ENCODE peak calls at places on chromosomes 4 and X, in five cellular contexts. One of them, this sample, is unnamed.

GRCh38 chrX:151688695-151689094 is 6.6 kb upstream of the PRRG3 start:
- DNase-seq in HCEC 1CT: no peak
- DNase-seq in AG10803: no peak
- DNase-seq in iPS-NIHi11: no peak
- DNase-seq in HepG2: no peak
- DNase-seq in this sample: no peak

GRCh38 chr4:55291227-55291629 is 54.8 kb upstream of the SRD5A3 start:
- DNase-seq in iPS-NIHi11: no peak
- DNase-seq in AG10803: peak
- DNase-seq in HCEC 1CT: no peak
- DNase-seq in HepG2: no peak
- DNase-seq in this sample: no peak

GRCh38 chrX:19907794-19908193 is 20.4 kb upstream of the SH3KBP1 start:
- DNase-seq in HCEC 1CT: no peak
- DNase-seq in iPS-NIHi11: no peak
- DNase-seq in HepG2: no peak
- DNase-seq in AG10803: no peak
- DNase-seq in this sample: no peak

GRCh38 chrX:479273-479981 is 92.7 kb upstream of the PPP2R3B start:
- DNase-seq in AG10803: no peak
- DNase-seq in iPS-NIHi11: no peak
- DNase-seq in HepG2: no peak
- DNase-seq in HCEC 1CT: no peak
- DNase-seq in this sample: no peak

GRCh38 chrX:150167482-150168324 is 195.4 kb upstream of the MAMLD1 start:
- DNase-seq in iPS-NIHi11: no peak
- DNase-seq in HepG2: no peak
- DNase-seq in AG10803: no peak
- DNase-seq in HCEC 1CT: no peak
- DNase-seq in this sample: no peak

GRCh38 chrX:18899796-18900380 is 84.0 kb downstream of the PHKA2 start:
- DNase-seq in HepG2: no peak
- DNase-seq in HCEC 1CT: no peak
- DNase-seq in AG10803: no peak
- DNase-seq in iPS-NIHi11: peak
- DNase-seq in this sample: no peak

GRCh38 chrX:146055733-146056132 is 238.1 kb downstream of the SLITRK2 start:
- DNase-seq in HepG2: no peak
- DNase-seq in HCEC 1CT: no peak
- DNase-seq in AG10803: no peak
- DNase-seq in iPS-NIHi11: no peak
- DNase-seq in this sample: no peak

GRCh38 chr4:186765138-186765537 is 41.5 kb upstream of the FAT1 start:
- DNase-seq in AG10803: peak
- DNase-seq in HCEC 1CT: peak
- DNase-seq in iPS-NIHi11: no peak
- DNase-seq in HepG2: peak
- DNase-seq in this sample: no peak

GRCh38 chr4:8217246-8217511 is 18.1 kb downstream of the SH3TC1 start:
- DNase-seq in HCEC 1CT: no peak
- DNase-seq in AG10803: no peak
- DNase-seq in iPS-NIHi11: no peak
- DNase-seq in HepG2: no peak
- DNase-seq in this sample: no peak

GRCh38 chr4:102390438-102390837 is 45.2 kb upstream of the SLC39A8 start:
- DNase-seq in HCEC 1CT: peak
- DNase-seq in AG10803: no peak
- DNase-seq in iPS-NIHi11: no peak
- DNase-seq in HepG2: no peak
- DNase-seq in this sample: no peak

GRCh38 chrX:78923198-78924015 is 21.8 kb upstream of the P2RY10 start:
- DNase-seq in HepG2: no peak
- DNase-seq in iPS-NIHi11: no peak
- DNase-seq in HCEC 1CT: no peak
- DNase-seq in AG10803: no peak
- DNase-seq in this sample: no peak

GRCh38 chrX:122504026-122504425 is 680.1 kb upstream of the GRIA3 start:
- DNase-seq in HepG2: no peak
- DNase-seq in HCEC 1CT: no peak
- DNase-seq in iPS-NIHi11: no peak
- DNase-seq in AG10803: peak
- DNase-seq in this sample: no peak

GRCh38 chrX:150508461-150509367 is 59.7 kb upstream of the MTM1 start:
- DNase-seq in iPS-NIHi11: peak
- DNase-seq in AG10803: peak
- DNase-seq in HCEC 1CT: no peak
- DNase-seq in HepG2: no peak
- DNase-seq in this sample: no peak

This sample was measured in GM19239.